ENCODE peak calls at places on chromosomes 13 and 19, in six cellular contexts. One of them, this sample, is unnamed.

GRCh38 chr19:8161135-8161646 is 11.8 kb upstream of the FBN3 start:
- DNase-seq in Ammon's horn: peak
- DNase-seq in CD8-positive, alpha-beta memory T cell: no peak
- DNase-seq in CD4-positive, alpha-beta T cell: no peak
- DNase-seq in stimulated activated CD4-positive, alpha-beta T cell treated with anti-CD3 and anti-CD28 coated beads, Interleukin-2, amount 100 ng/mL, for 48 hours: no peak
- DNase-seq in globus pallidus: peak
- DNase-seq in this sample: no peak

GRCh38 chr19:47275866-47276461 is 1.3 kb downstream of the INAFM1 start:
- DNase-seq in Ammon's horn: peak
- DNase-seq in CD8-positive, alpha-beta memory T cell: no peak
- DNase-seq in CD4-positive, alpha-beta T cell: no peak
- DNase-seq in stimulated activated CD4-positive, alpha-beta T cell treated with anti-CD3 and anti-CD28 coated beads, Interleukin-2, amount 100 ng/mL, for 48 hours: no peak
- DNase-seq in globus pallidus: no peak
- DNase-seq in this sample: no peak

GRCh38 chr19:53977429-53977990 is 13.9 kb upstream of the CACNG6 start:
- DNase-seq in Ammon's horn: peak
- DNase-seq in CD8-positive, alpha-beta memory T cell: peak
- DNase-seq in CD4-positive, alpha-beta T cell: peak
- DNase-seq in stimulated activated CD4-positive, alpha-beta T cell treated with anti-CD3 and anti-CD28 coated beads, Interleukin-2, amount 100 ng/mL, for 48 hours: peak
- DNase-seq in globus pallidus: peak
- DNase-seq in this sample: peak

GRCh38 chr19:55369651-55370304 is 485 bp downstream of the IL11 start:
- DNase-seq in Ammon's horn: no peak
- DNase-seq in CD8-positive, alpha-beta memory T cell: no peak
- DNase-seq in CD4-positive, alpha-beta T cell: no peak
- DNase-seq in stimulated activated CD4-positive, alpha-beta T cell treated with anti-CD3 and anti-CD28 coated beads, Interleukin-2, amount 100 ng/mL, for 48 hours: no peak
- DNase-seq in globus pallidus: no peak
- DNase-seq in this sample: peak

GRCh38 chr13:83666126-83666525 is 216.1 kb downstream of the SLITRK1 start:
- DNase-seq in Ammon's horn: no peak
- DNase-seq in CD8-positive, alpha-beta memory T cell: no peak
- DNase-seq in CD4-positive, alpha-beta T cell: no peak
- DNase-seq in stimulated activated CD4-positive, alpha-beta T cell treated with anti-CD3 and anti-CD28 coated beads, Interleukin-2, amount 100 ng/mL, for 48 hours: no peak
- DNase-seq in globus pallidus: no peak
- DNase-seq in this sample: no peak

GRCh38 chr13:43251967-43252366 is 228.6 kb downstream of the DNAJC15 start:
- DNase-seq in Ammon's horn: peak
- DNase-seq in CD8-positive, alpha-beta memory T cell: no peak
- DNase-seq in CD4-positive, alpha-beta T cell: no peak
- DNase-seq in stimulated activated CD4-positive, alpha-beta T cell treated with anti-CD3 and anti-CD28 coated beads, Interleukin-2, amount 100 ng/mL, for 48 hours: no peak
- DNase-seq in globus pallidus: peak
- DNase-seq in this sample: no peak

GRCh38 chr13:75492389-75492788 is 10.4 kb upstream of the TBC1D4 start:
- DNase-seq in Ammon's horn: no peak
- DNase-seq in CD8-positive, alpha-beta memory T cell: no peak
- DNase-seq in CD4-positive, alpha-beta T cell: no peak
- DNase-seq in stimulated activated CD4-positive, alpha-beta T cell treated with anti-CD3 and anti-CD28 coated beads, Interleukin-2, amount 100 ng/mL, for 48 hours: no peak
- DNase-seq in globus pallidus: no peak
- DNase-seq in this sample: no peak

GRCh38 chr13:45341799-45342584 is 1.0 kb upstream of the TPT1 start:
- DNase-seq in Ammon's horn: no peak
- DNase-seq in CD8-positive, alpha-beta memory T cell: no peak
- DNase-seq in CD4-positive, alpha-beta T cell: no peak
- DNase-seq in stimulated activated CD4-positive, alpha-beta T cell treated with anti-CD3 and anti-CD28 coated beads, Interleukin-2, amount 100 ng/mL, for 48 hours: no peak
- DNase-seq in globus pallidus: no peak
- DNase-seq in this sample: no peak

GRCh38 chr13:44667950-44668349 is 91.8 kb upstream of the TSC22D1 start:
- DNase-seq in Ammon's horn: peak
- DNase-seq in CD8-positive, alpha-beta memory T cell: no peak
- DNase-seq in CD4-positive, alpha-beta T cell: no peak
- DNase-seq in stimulated activated CD4-positive, alpha-beta T cell treated with anti-CD3 and anti-CD28 coated beads, Interleukin-2, amount 100 ng/mL, for 48 hours: no peak
- DNase-seq in globus pallidus: no peak
- DNase-seq in this sample: no peak

GRCh38 chr13:44899967-44900366 is 89.3 kb downstream of the NUFIP1 start:
- DNase-seq in Ammon's horn: no peak
- DNase-seq in CD8-positive, alpha-beta memory T cell: no peak
- DNase-seq in CD4-positive, alpha-beta T cell: no peak
- DNase-seq in stimulated activated CD4-positive, alpha-beta T cell treated with anti-CD3 and anti-CD28 coated beads, Interleukin-2, amount 100 ng/mL, for 48 hours: no peak
- DNase-seq in globus pallidus: no peak
- DNase-seq in this sample: no peak

GRCh38 chr13:28658539-28658795 is 463 bp upstream of the POMP start:
- DNase-seq in Ammon's horn: no peak
- DNase-seq in CD8-positive, alpha-beta memory T cell: no peak
- DNase-seq in CD4-positive, alpha-beta T cell: no peak
- DNase-seq in stimulated activated CD4-positive, alpha-beta T cell treated with anti-CD3 and anti-CD28 coated beads, Interleukin-2, amount 100 ng/mL, for 48 hours: no peak
- DNase-seq in globus pallidus: peak
- DNase-seq in this sample: no peak

GRCh38 chr13:28449826-28450773 is 44.8 kb downstream of the FLT1 start:
- DNase-seq in Ammon's horn: no peak
- DNase-seq in CD8-positive, alpha-beta memory T cell: no peak
- DNase-seq in CD4-positive, alpha-beta T cell: no peak
- DNase-seq in stimulated activated CD4-positive, alpha-beta T cell treated with anti-CD3 and anti-CD28 coated beads, Interleukin-2, amount 100 ng/mL, for 48 hours: no peak
- DNase-seq in globus pallidus: no peak
- DNase-seq in this sample: no peak

GRCh38 chr19:21092107-21092506 is 10.1 kb downstream of the ZNF714 start:
- DNase-seq in Ammon's horn: no peak
- DNase-seq in CD8-positive, alpha-beta memory T cell: no peak
- DNase-seq in CD4-positive, alpha-beta T cell: no peak
- DNase-seq in stimulated activated CD4-positive, alpha-beta T cell treated with anti-CD3 and anti-CD28 coated beads, Interleukin-2, amount 100 ng/mL, for 48 hours: no peak
- DNase-seq in globus pallidus: no peak
- DNase-seq in this sample: no peak

GRCh38 chr13:77386880-77387606 is 60.1 kb upstream of the MYCBP2 start:
- DNase-seq in Ammon's horn: peak
- DNase-seq in CD8-positive, alpha-beta memory T cell: no peak
- DNase-seq in CD4-positive, alpha-beta T cell: no peak
- DNase-seq in stimulated activated CD4-positive, alpha-beta T cell treated with anti-CD3 and anti-CD28 coated beads, Interleukin-2, amount 100 ng/mL, for 48 hours: no peak
- DNase-seq in globus pallidus: peak
- DNase-seq in this sample: no peak

GRCh38 chr13:43558312-43558711 is 228.5 kb downstream of the ENOX1 start:
- DNase-seq in Ammon's horn: no peak
- DNase-seq in CD8-positive, alpha-beta memory T cell: no peak
- DNase-seq in CD4-positive, alpha-beta T cell: no peak
- DNase-seq in stimulated activated CD4-positive, alpha-beta T cell treated with anti-CD3 and anti-CD28 coated beads, Interleukin-2, amount 100 ng/mL, for 48 hours: no peak
- DNase-seq in globus pallidus: no peak
- DNase-seq in this sample: no peak

GRCh38 chr13:114099918-114100445 is 32.4 kb downstream of the RASA3 start:
- DNase-seq in Ammon's horn: no peak
- DNase-seq in CD8-positive, alpha-beta memory T cell: peak
- DNase-seq in CD4-positive, alpha-beta T cell: peak
- DNase-seq in stimulated activated CD4-positive, alpha-beta T cell treated with anti-CD3 and anti-CD28 coated beads, Interleukin-2, amount 100 ng/mL, for 48 hours: no peak
- DNase-seq in globus pallidus: no peak
- DNase-seq in this sample: peak

GRCh38 chr13:113990321-113990837 is 16.5 kb upstream of the C13orf46 start:
- DNase-seq in Ammon's horn: no peak
- DNase-seq in CD8-positive, alpha-beta memory T cell: peak
- DNase-seq in CD4-positive, alpha-beta T cell: peak
- DNase-seq in stimulated activated CD4-positive, alpha-beta T cell treated with anti-CD3 and anti-CD28 coated beads, Interleukin-2, amount 100 ng/mL, for 48 hours: no peak
- DNase-seq in globus pallidus: no peak
- DNase-seq in this sample: no peak

GRCh38 chr19:8513687-8514504 is at the start of gene ZNF414:
- DNase-seq in Ammon's horn: peak
- DNase-seq in CD8-positive, alpha-beta memory T cell: peak
- DNase-seq in CD4-positive, alpha-beta T cell: peak
- DNase-seq in stimulated activated CD4-positive, alpha-beta T cell treated with anti-CD3 and anti-CD28 coated beads, Interleukin-2, amount 100 ng/mL, for 48 hours: peak
- DNase-seq in globus pallidus: peak
- DNase-seq in this sample: peak

GRCh38 chr19:5718032-5718578 is 1.8 kb downstream of the LONP1 start:
- DNase-seq in Ammon's horn: no peak
- DNase-seq in CD8-positive, alpha-beta memory T cell: no peak
- DNase-seq in CD4-positive, alpha-beta T cell: no peak
- DNase-seq in stimulated activated CD4-positive, alpha-beta T cell treated with anti-CD3 and anti-CD28 coated beads, Interleukin-2, amount 100 ng/mL, for 48 hours: peak
- DNase-seq in globus pallidus: no peak
- DNase-seq in this sample: no peak